ENCODE peak calls at places on chromosomes 7 and 10, in six cellular contexts. I, W, Y, A, P and C are unnamed samples.

GRCh38 chr10:35910234-35910633 is 268.1 kb upstream of the FZD8 start:
- DNase-seq in I (no peak), A (no peak), W (peak), Y (no peak), P (no peak), C (no peak)

GRCh38 chr7:33278095-33278494 is 148.7 kb downstream of the BBS9 start:
- DNase-seq in A (no peak), W (no peak), Y (no peak), I (no peak), P (no peak), C (no peak)

GRCh38 chr7:5638994-5639393 is 142.5 kb downstream of the RNF216 start:
- DNase-seq in Y (no peak), P (no peak), W (peak), I (no peak), A (no peak), C (no peak)

GRCh38 chr10:43395571-43396060 is 13.4 kb downstream of the HNRNPF start:
- DNase-seq in Y (no peak), P (no peak), A (no peak), W (no peak), I (no peak), C (no peak)

GRCh38 chr10:17227367-17228080 is 517 bp upstream of the VIM start:
- DNase-seq in W (peak), I (no peak), Y (no peak), A (no peak), P (no peak), C (no peak)

GRCh38 chr7:136275794-136276193 is 298.6 kb upstream of the MTPN start:
- DNase-seq in A (no peak), P (no peak), W (peak), Y (no peak), I (no peak), C (no peak)

GRCh38 chr7:80236696-80237095 is 102.1 kb downstream of the GNAI1 start:
- DNase-seq in Y (no peak), A (no peak), P (no peak), I (no peak), W (no peak), C (no peak)

GRCh38 chr10:408223-408622 is 273.0 kb downstream of the ZMYND11 start:
- DNase-seq in P (peak), W (peak), Y (no peak), I (no peak), A (no peak), C (no peak)

GRCh38 chr7:44141221-44141850 is at the start of gene MYL7:
- DNase-seq in Y (no peak), I (no peak), P (no peak), W (no peak), A (no peak), C (peak)

GRCh38 chr10:132139526-132139925 is 47.2 kb upstream of the DPYSL4 start:
- DNase-seq in Y (no peak), P (no peak), A (no peak), I (no peak), W (no peak), C (peak)